ENCODE peak calls at places on chromosomes 16 and 17, in seven cellular contexts. I is neuronal stem cell, O is GM23338, N is ureter, V is stomach, E is NCI-H1436, L is Daoy. A is an unnamed sample.

GRCh38 chr17:72445055-72445991 is 324.5 kb downstream of the SOX9 start:
- DNase-seq in I (no peak), O (no peak), N (no peak), V (peak), E (no peak), L (no peak), A (no peak)

GRCh38 chr16:68265078-68265925 is 976 bp downstream of the SLC7A6 start:
- DNase-seq in I (no peak), O (peak), N (peak), V (peak), E (no peak), L (peak), A (peak)

GRCh38 chr17:37358098-37358829 is 17.5 kb upstream of the C17orf78 start:
- DNase-seq in I (peak), O (peak), N (peak), V (peak), E (peak), L (peak), A (peak)

GRCh38 chr16:11315499-11315898 is 29.8 kb upstream of the RMI2 start:
- DNase-seq in I (peak), O (peak), N (no peak), V (no peak), E (no peak), L (peak), A (no peak)

GRCh38 chr17:42027961-42028790 is 8.3 kb downstream of the NKIRAS2 start:
- DNase-seq in I (no peak), O (peak), N (no peak), V (peak), E (peak), L (no peak), A (no peak)

GRCh38 chr17:2094891-2095535 is 40.1 kb downstream of the HIC1 start:
- DNase-seq in I (no peak), O (peak), N (peak), V (peak), E (no peak), L (peak), A (peak)

GRCh38 chr17:53032861-53033271 is 789.9 kb upstream of the KIF2B start:
- DNase-seq in I (peak), O (peak), N (no peak), V (no peak), E (peak), L (no peak), A (no peak)

GRCh38 chr17:32564325-32564724 is 77.5 kb downstream of the CDK5R1 start:
- DNase-seq in I (no peak), O (no peak), N (no peak), V (no peak), E (no peak), L (no peak), A (no peak)

GRCh38 chr17:75525806-75526554 is 483 bp downstream of the LLGL2 start:
- DNase-seq in I (peak), O (peak), N (no peak), V (peak), E (no peak), L (no peak), A (no peak)

GRCh38 chr16:52912565-52913173 is 140.0 kb downstream of the CHD9NB start:
- DNase-seq in I (peak), O (peak), N (peak), V (peak), E (peak), L (peak), A (peak)

GRCh38 chr16:89315791-89316581 is 98.5 kb downstream of the ZNF778 start:
- DNase-seq in I (no peak), O (no peak), N (no peak), V (peak), E (no peak), L (peak), A (peak)

GRCh38 chr17:78236362-78237127 is 5.1 kb downstream of the TMEM235 start:
- DNase-seq in I (no peak), O (no peak), N (no peak), V (no peak), E (no peak), L (peak), A (no peak)

GRCh38 chr17:68033636-68034451 is 1.7 kb upstream of the KPNA2 start:
- DNase-seq in I (peak), O (peak), N (no peak), V (no peak), E (no peak), L (no peak), A (no peak)

GRCh38 chr16:53707671-53708070 is 3.7 kb downstream of the FTO start:
- DNase-seq in I (no peak), O (no peak), N (no peak), V (no peak), E (no peak), L (no peak), A (no peak)

A was measured in uterus.